ENCODE peak calls at places on chromosomes 1 and 21, in four cellular contexts. C is fibroblast of lung, U is MM.1S, R is GM23248. T is an unnamed sample.

GRCh38 chr1:54564312-54565112 is 16.5 kb downstream of the ACOT11 start:
- DNase-seq in U (peak), C (no peak), R (no peak), T (no peak)

GRCh38 chr1:13228343-13228781 is 2.4 kb upstream of the PRAMEF18 start:
- DNase-seq in C (no peak), U (peak), R (peak), T (no peak)

GRCh38 chr1:40890771-40891170 is 28.6 kb upstream of the CITED4 start:
- DNase-seq in C (no peak), R (no peak), U (no peak), T (no peak)

GRCh38 chr1:116853680-116854191 is 56.0 kb upstream of the PTGFRN start:
- DNase-seq in R (peak), U (peak), C (peak), T (peak)

GRCh38 chr21:37531402-37532042 is 164.9 kb downstream of the DYRK1A start:
- DNase-seq in U (no peak), C (no peak), R (peak), T (no peak)

GRCh38 chr1:28156821-28157220 is 19.7 kb downstream of the PTAFR start:
- DNase-seq in C (no peak), U (no peak), R (no peak), T (no peak)

GRCh38 chr21:35628331-35628730 is 432.0 kb downstream of the SETD4 start:
- DNase-seq in C (no peak), R (no peak), U (no peak), T (no peak)

GRCh38 chr1:56967900-56968832 is 2.4 kb upstream of the C8B start:
- DNase-seq in U (no peak), C (peak), R (peak), T (no peak)

GRCh38 chr1:82185084-82185483 is 384.4 kb downstream of the ADGRL2 start:
- DNase-seq in R (no peak), U (no peak), C (no peak), T (no peak)

GRCh38 chr21:45994086-45994661 is 12.6 kb downstream of the COL6A1 start:
- DNase-seq in U (no peak), R (peak), C (no peak), T (no peak)

GRCh38 chr1:163439506-163439905 is 117.8 kb downstream of the NUF2 start:
- DNase-seq in R (no peak), U (no peak), C (no peak), T (no peak)

GRCh38 chr1:52127181-52128175 is 14.4 kb upstream of the ZFYVE9 start:
- DNase-seq in U (peak), C (peak), R (peak), T (peak)

GRCh38 chr1:101288491-101288944 is 51.7 kb downstream of the S1PR1 start:
- DNase-seq in C (peak), U (peak), R (peak), T (peak)

GRCh38 chr1:14912831-14913230 is 240.7 kb upstream of the TMEM51 start:
- DNase-seq in C (no peak), R (no peak), U (no peak), T (no peak)

GRCh38 chr1:116855788-116856187 is 53.9 kb upstream of the PTGFRN start:
- DNase-seq in R (peak), U (no peak), C (peak), T (no peak)

GRCh38 chr21:39073717-39074116 is 109.5 kb downstream of the PSMG1 start:
- DNase-seq in C (no peak), U (no peak), R (peak), T (no peak)

GRCh38 chr1:96927125-96927524 is 205.5 kb downstream of the PTBP2 start:
- DNase-seq in C (peak), U (no peak), R (peak), T (peak)

GRCh38 chr1:184890539-184890973 is 83.8 kb downstream of the NIBAN1 start:
- DNase-seq in C (peak), R (peak), U (no peak), T (peak)

GRCh38 chr21:38741092-38741975 is 64.4 kb upstream of the ETS2 start:
- DNase-seq in R (no peak), U (no peak), C (no peak), T (no peak)

GRCh38 chr1:156845055-156845952 is 13.6 kb downstream of the INSRR start:
- DNase-seq in R (peak), U (no peak), C (no peak), T (no peak)

GRCh38 chr1:229953736-229954326 is 113.2 kb upstream of the GALNT2 start:
- DNase-seq in U (peak), R (no peak), C (no peak), T (no peak)

GRCh38 chr1:173126421-173126820 is 75.7 kb upstream of the TNFSF18 start:
- DNase-seq in C (peak), U (no peak), R (no peak), T (no peak)

GRCh38 chr1:245875581-245876263 is 631.4 kb downstream of the SMYD3 start:
- DNase-seq in U (no peak), R (peak), C (no peak), T (no peak)

GRCh38 chr1:229691362-229691761 is 65.3 kb downstream of the URB2 start:
- DNase-seq in R (no peak), U (no peak), C (no peak), T (no peak)

GRCh38 chr1:39576016-39576657 is 453 bp downstream of the PABPC4 start:
- DNase-seq in R (peak), C (peak), U (peak), T (no peak)

GRCh38 chr1:11407301-11407994 is 71.5 kb upstream of the DISP3 start:
- DNase-seq in U (no peak), C (no peak), R (no peak), T (peak)

GRCh38 chr1:17207046-17207445 is 2.1 kb downstream of the PADI1 start:
- DNase-seq in R (peak), U (no peak), C (no peak), T (no peak)

GRCh38 chr21:46001821-46002681 is 20.5 kb downstream of the COL6A1 start:
- DNase-seq in R (peak), U (no peak), C (no peak), T (no peak)

DNA sequence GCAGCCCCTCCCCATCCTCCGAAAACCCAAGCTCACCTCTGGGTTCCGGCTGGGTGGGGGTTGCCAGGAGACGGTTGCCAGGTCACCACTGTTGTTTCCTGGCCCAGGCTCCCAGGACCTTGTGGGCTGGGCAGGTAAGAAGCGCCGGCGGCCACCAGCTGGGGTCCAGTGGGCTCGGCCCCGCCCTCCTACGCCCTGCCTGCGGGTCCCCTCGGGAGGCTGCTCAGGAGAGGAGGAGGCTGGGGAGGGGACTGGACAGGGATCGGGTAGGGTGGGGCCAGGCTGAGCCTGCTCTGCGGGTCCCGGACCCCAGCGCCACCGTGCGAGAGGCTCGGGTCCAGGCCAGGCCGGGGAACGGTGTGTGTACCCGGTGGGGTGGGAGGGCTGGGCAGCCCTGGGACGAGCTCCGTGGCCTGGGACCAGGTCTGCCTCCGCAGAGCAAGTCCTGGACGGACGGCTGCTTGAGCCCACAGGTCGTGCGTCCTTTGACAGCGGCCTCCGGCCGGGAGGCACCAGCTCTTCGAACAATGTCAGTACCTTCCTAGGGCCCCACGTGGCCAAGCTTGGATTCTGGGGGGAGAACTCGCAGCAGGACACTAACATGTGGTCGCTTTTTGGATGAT is at the start of gene TTLL10:
- DNase-seq in R (no peak), U (no peak), C (no peak), T (no peak)
- TF ChIP-seq EZH2 in R (no peak), U (no peak), C (peak), T (no peak)

GRCh38 chr1:197913495-197914276 is 3.5 kb upstream of the LHX9 start:
- DNase-seq in R (no peak), C (no peak), U (no peak), T (no peak)

GRCh38 chr1:197914510-197914909 is 2.7 kb upstream of the LHX9 start:
- DNase-seq in U (no peak), R (no peak), C (no peak), T (no peak)

GRCh38 chr1:197917553-197917812 is 311 bp downstream of the LHX9 start:
- DNase-seq in C (no peak), R (no peak), U (no peak), T (no peak)

GRCh38 chr1:197915797-197916686 is 1.1 kb upstream of the LHX9 start:
- DNase-seq in C (peak), U (peak), R (peak), T (peak)

DNA sequence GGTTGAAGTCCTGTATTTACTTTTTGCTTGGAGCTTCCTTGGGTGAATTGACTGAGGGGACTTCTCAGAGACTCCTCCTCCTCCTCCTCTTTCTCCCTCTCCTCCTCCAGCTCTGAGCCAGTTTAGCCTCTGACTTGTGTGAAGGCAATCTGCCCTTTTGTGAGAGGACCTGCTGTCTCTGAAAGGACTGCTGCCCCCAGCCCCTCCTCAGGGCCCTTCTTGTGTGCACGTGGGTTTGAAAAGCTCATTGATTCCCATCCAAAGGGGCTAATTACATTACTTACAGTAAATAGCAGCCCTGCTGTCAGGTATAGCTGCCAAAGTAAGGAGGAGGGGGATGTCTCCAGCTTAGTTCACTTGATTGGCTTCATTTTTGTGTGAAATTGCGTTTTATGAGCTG is 2.0 kb upstream of the LHX9 start:
- DNase-seq in U (no peak), C (no peak), R (no peak), T (no peak)
- TF ChIP-seq EZH2 in U (no peak), C (no peak), R (no peak), T (no peak)

GRCh38 chr1:110210604-110211502 is 739 bp downstream of the KCNC4 start:
- DNase-seq in U (peak), R (peak), C (peak), T (peak)
- TF ChIP-seq EZH2 in U (no peak), R (no peak), C (no peak), T (no peak)

GRCh38 chr1:155126494-155127104 is 1.1 kb upstream of the EFNA1 start:
- DNase-seq in U (no peak), R (peak), C (peak), T (no peak)
- TF ChIP-seq EZH2 in U (no peak), R (no peak), C (no peak), T (no peak)

GRCh38 chr1:169894424-169895145 is 889 bp upstream of the SCYL3 start:
- DNase-seq in U (no peak), C (no peak), R (no peak), T (no peak)
- TF ChIP-seq EZH2 in U (no peak), C (no peak), R (no peak), T (no peak)

DNA sequence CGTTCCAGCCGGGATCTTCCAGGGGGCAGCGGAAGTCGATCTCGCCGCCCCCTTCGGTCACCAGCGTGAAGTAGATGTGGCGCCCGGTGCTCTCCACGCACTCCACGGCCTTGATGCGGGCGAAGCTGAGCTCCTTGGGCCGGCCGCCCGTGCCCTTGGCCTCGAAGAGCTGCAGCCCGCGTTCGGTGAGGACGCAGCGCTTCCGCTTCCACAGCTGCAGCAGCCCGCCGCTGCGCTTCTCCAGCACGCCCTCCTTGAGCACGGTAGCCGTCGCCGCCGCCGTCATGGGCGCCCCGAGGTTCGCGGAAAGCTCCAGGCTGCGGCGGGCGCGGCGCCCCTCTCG is 516 bp downstream of the PHLDA3 start:
- DNase-seq in C (no peak), R (peak), U (peak), T (no peak)
- TF ChIP-seq EZH2 in C (no peak), R (no peak), U (no peak), T (no peak)

T was measured in mammary epithelial cell.